ENCODE peak calls at places on chromosomes 12 and 14, in six cellular contexts. One of them, this sample, is unnamed.

GRCh38 chr14:104865631-104866441 is 768 bp downstream of the CEP170B start:
- DNase-seq in psoas muscle: peak; percentile 73
- DNase-seq in cardiac fibroblast: peak; percentile 75
- DNase-seq in LNCaP clone FGC: no peak
- DNase-seq in IMR-90: peak; percentile 67
- DNase-seq in AG04449: peak; percentile 3
- DNase-seq in this sample: peak; percentile 60

GRCh38 chr12:67633708-67634107 is 14.8 kb upstream of the DYRK2 start:
- DNase-seq in psoas muscle: no peak
- DNase-seq in cardiac fibroblast: no peak
- DNase-seq in LNCaP clone FGC: no peak
- DNase-seq in IMR-90: no peak
- DNase-seq in AG04449: no peak
- DNase-seq in this sample: no peak

GRCh38 chr14:85218982-85219381 is 311.0 kb upstream of the FLRT2 start:
- DNase-seq in psoas muscle: no peak
- DNase-seq in cardiac fibroblast: no peak
- DNase-seq in LNCaP clone FGC: no peak
- DNase-seq in IMR-90: no peak
- DNase-seq in AG04449: no peak
- DNase-seq in this sample: no peak

GRCh38 chr12:110379201-110379600 is 24.3 kb downstream of the ANAPC7 start:
- DNase-seq in psoas muscle: no peak
- DNase-seq in cardiac fibroblast: no peak
- DNase-seq in LNCaP clone FGC: no peak
- DNase-seq in IMR-90: no peak
- DNase-seq in AG04449: no peak
- DNase-seq in this sample: no peak

GRCh38 chr14:57560681-57561080 is 67.0 kb upstream of the CCDC198 start:
- DNase-seq in psoas muscle: no peak
- DNase-seq in cardiac fibroblast: no peak
- DNase-seq in LNCaP clone FGC: no peak
- DNase-seq in IMR-90: no peak
- DNase-seq in AG04449: no peak
- DNase-seq in this sample: no peak

GRCh38 chr12:114406326-114407033 is 536 bp upstream of the TBX5 start:
- DNase-seq in psoas muscle: no peak
- DNase-seq in cardiac fibroblast: peak; percentile 28
- DNase-seq in LNCaP clone FGC: no peak
- DNase-seq in IMR-90: peak; percentile 78
- DNase-seq in AG04449: no peak
- DNase-seq in this sample: no peak

GRCh38 chr14:29240046-29240445 is 473.5 kb downstream of the FOXG1 start:
- DNase-seq in psoas muscle: no peak
- DNase-seq in cardiac fibroblast: peak; percentile 96
- DNase-seq in LNCaP clone FGC: peak; percentile 83
- DNase-seq in IMR-90: peak; percentile 89
- DNase-seq in AG04449: no peak
- DNase-seq in this sample: peak; percentile 71

GRCh38 chr14:25911831-25912230 is 686.0 kb downstream of the NOVA1 start:
- DNase-seq in psoas muscle: no peak
- DNase-seq in cardiac fibroblast: no peak
- DNase-seq in LNCaP clone FGC: no peak
- DNase-seq in IMR-90: no peak
- DNase-seq in AG04449: no peak
- DNase-seq in this sample: no peak

GRCh38 chr12:81949721-81950120 is 190.6 kb upstream of the PPFIA2 start:
- DNase-seq in psoas muscle: no peak
- DNase-seq in cardiac fibroblast: no peak
- DNase-seq in LNCaP clone FGC: no peak
- DNase-seq in IMR-90: no peak
- DNase-seq in AG04449: no peak
- DNase-seq in this sample: no peak

GRCh38 chr12:121223283-121223946 is 13.5 kb downstream of the P2RX4 start:
- DNase-seq in psoas muscle: no peak
- DNase-seq in cardiac fibroblast: peak; percentile 22
- DNase-seq in LNCaP clone FGC: no peak
- DNase-seq in IMR-90: no peak
- DNase-seq in AG04449: no peak
- DNase-seq in this sample: peak; percentile 38

GRCh38 chr14:52678591-52678990 is 16.8 kb downstream of the ERO1A start:
- DNase-seq in psoas muscle: no peak
- DNase-seq in cardiac fibroblast: no peak
- DNase-seq in LNCaP clone FGC: no peak
- DNase-seq in IMR-90: no peak
- DNase-seq in AG04449: no peak
- DNase-seq in this sample: no peak

GRCh38 chr12:94145231-94145979 is 3.0 kb upstream of the PLXNC1 start:
- DNase-seq in psoas muscle: no peak
- DNase-seq in cardiac fibroblast: peak; percentile 65
- DNase-seq in LNCaP clone FGC: no peak
- DNase-seq in IMR-90: peak; percentile 55
- DNase-seq in AG04449: no peak
- DNase-seq in this sample: peak; percentile 80

GRCh38 chr12:7972734-7973488 is 36.9 kb upstream of the SLC2A3 start:
- DNase-seq in psoas muscle: no peak
- DNase-seq in cardiac fibroblast: no peak
- DNase-seq in LNCaP clone FGC: no peak
- DNase-seq in IMR-90: no peak
- DNase-seq in AG04449: no peak
- DNase-seq in this sample: no peak

GRCh38 chr14:71586131-71586893 is 345.9 kb upstream of the RGS6 start:
- DNase-seq in psoas muscle: peak; percentile 22
- DNase-seq in cardiac fibroblast: peak; percentile 63
- DNase-seq in LNCaP clone FGC: no peak
- DNase-seq in IMR-90: peak; percentile 59
- DNase-seq in AG04449: peak; percentile 19
- DNase-seq in this sample: peak; percentile 77

GRCh38 chr14:51552275-51552674 is 99.4 kb upstream of the FRMD6 start:
- DNase-seq in psoas muscle: no peak
- DNase-seq in cardiac fibroblast: no peak
- DNase-seq in LNCaP clone FGC: no peak
- DNase-seq in IMR-90: no peak
- DNase-seq in AG04449: no peak
- DNase-seq in this sample: no peak

GRCh38 chr12:105449406-105449805 is 118.9 kb downstream of the C12orf75 start:
- DNase-seq in psoas muscle: no peak
- DNase-seq in cardiac fibroblast: no peak
- DNase-seq in LNCaP clone FGC: no peak
- DNase-seq in IMR-90: no peak
- DNase-seq in AG04449: no peak
- DNase-seq in this sample: no peak

GRCh38 chr12:26573212-26573909 is 259.6 kb downstream of the ITPR2 start:
- DNase-seq in psoas muscle: no peak
- DNase-seq in cardiac fibroblast: no peak
- DNase-seq in LNCaP clone FGC: no peak
- DNase-seq in IMR-90: no peak
- DNase-seq in AG04449: no peak
- DNase-seq in this sample: no peak

GRCh38 chr12:121294151-121294889 is 2.2 kb downstream of the CAMKK2 start:
- DNase-seq in psoas muscle: no peak
- DNase-seq in cardiac fibroblast: no peak
- DNase-seq in LNCaP clone FGC: no peak
- DNase-seq in IMR-90: no peak
- DNase-seq in AG04449: no peak
- DNase-seq in this sample: no peak

GRCh38 chr12:94150483-94151225 is 2.3 kb downstream of the PLXNC1 start:
- DNase-seq in psoas muscle: no peak
- DNase-seq in cardiac fibroblast: no peak
- DNase-seq in LNCaP clone FGC: no peak
- DNase-seq in IMR-90: no peak
- DNase-seq in AG04449: no peak
- DNase-seq in this sample: no peak

GRCh38 chr12:116980083-116980482 is 69.3 kb downstream of the FBXW8 start:
- DNase-seq in psoas muscle: no peak
- DNase-seq in cardiac fibroblast: no peak
- DNase-seq in LNCaP clone FGC: peak; percentile 23
- DNase-seq in IMR-90: no peak
- DNase-seq in AG04449: no peak
- DNase-seq in this sample: no peak

GRCh38 chr12:47783821-47784819 is 11.1 kb downstream of the SLC48A1 start:
- DNase-seq in psoas muscle: no peak
- DNase-seq in cardiac fibroblast: no peak
- DNase-seq in LNCaP clone FGC: no peak
- DNase-seq in IMR-90: no peak
- DNase-seq in AG04449: no peak
- DNase-seq in this sample: no peak

GRCh38 chr12:79681008-79681590 is 9.7 kb downstream of the PAWR start:
- DNase-seq in psoas muscle: no peak
- DNase-seq in cardiac fibroblast: peak; percentile 77
- DNase-seq in LNCaP clone FGC: no peak
- DNase-seq in IMR-90: peak; percentile 83
- DNase-seq in AG04449: no peak
- DNase-seq in this sample: peak; percentile 80

GRCh38 chr12:98653866-98654493 is 8.9 kb downstream of the APAF1 start:
- DNase-seq in psoas muscle: no peak
- DNase-seq in cardiac fibroblast: peak; percentile 74
- DNase-seq in LNCaP clone FGC: peak; percentile 23
- DNase-seq in IMR-90: peak; percentile 70
- DNase-seq in AG04449: no peak
- DNase-seq in this sample: peak; percentile 85

GRCh38 chr12:96850676-96851075 is 56.4 kb upstream of the NEDD1 start:
- DNase-seq in psoas muscle: no peak
- DNase-seq in cardiac fibroblast: no peak
- DNase-seq in LNCaP clone FGC: no peak
- DNase-seq in IMR-90: no peak
- DNase-seq in AG04449: no peak
- DNase-seq in this sample: no peak

GRCh38 chr12:29730481-29730880 is 53.3 kb downstream of the TMTC1 start:
- DNase-seq in psoas muscle: no peak
- DNase-seq in cardiac fibroblast: no peak
- DNase-seq in LNCaP clone FGC: no peak
- DNase-seq in IMR-90: no peak
- DNase-seq in AG04449: no peak
- DNase-seq in this sample: no peak

GRCh38 chr12:108955225-108955835 is 65.5 kb downstream of the SVOP start:
- DNase-seq in psoas muscle: peak; percentile 27
- DNase-seq in cardiac fibroblast: peak; percentile 29
- DNase-seq in LNCaP clone FGC: no peak
- DNase-seq in IMR-90: no peak
- DNase-seq in AG04449: no peak
- DNase-seq in this sample: peak; percentile 34

GRCh38 chr12:42779186-42779859 is 189.8 kb upstream of the PRICKLE1 start:
- DNase-seq in psoas muscle: peak; percentile 25
- DNase-seq in cardiac fibroblast: peak; percentile 94
- DNase-seq in LNCaP clone FGC: no peak
- DNase-seq in IMR-90: peak; percentile 63
- DNase-seq in AG04449: no peak
- DNase-seq in this sample: peak; percentile 74

GRCh38 chr12:62673027-62673815 is 206.6 kb downstream of the MON2 start:
- DNase-seq in psoas muscle: no peak
- DNase-seq in cardiac fibroblast: no peak
- DNase-seq in LNCaP clone FGC: no peak
- DNase-seq in IMR-90: no peak
- DNase-seq in AG04449: no peak
- DNase-seq in this sample: no peak

GRCh38 chr14:86055512-86055911 is 525.6 kb downstream of the FLRT2 start:
- DNase-seq in psoas muscle: no peak
- DNase-seq in cardiac fibroblast: peak; percentile 4
- DNase-seq in LNCaP clone FGC: peak; percentile 27
- DNase-seq in IMR-90: peak; percentile 13
- DNase-seq in AG04449: no peak
- DNase-seq in this sample: peak; percentile 53

DNA sequence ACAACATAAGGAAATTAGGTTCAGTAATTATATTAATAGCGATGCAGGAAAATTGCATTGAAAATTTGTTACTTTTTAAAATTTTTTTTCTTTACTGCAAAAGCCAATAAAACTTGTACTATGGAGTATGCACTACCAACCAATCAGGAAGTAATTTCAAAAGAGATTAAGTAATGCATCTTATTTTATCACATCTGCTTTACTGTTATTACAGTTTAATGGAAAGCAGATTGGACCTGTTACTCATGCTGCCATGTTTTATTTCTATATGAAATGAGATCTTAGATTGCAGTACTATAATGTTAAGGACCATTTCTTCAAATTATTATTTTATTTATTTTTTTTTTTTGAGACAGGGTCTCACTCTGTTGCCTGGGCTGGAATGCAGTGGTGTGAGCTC is 1.7 kb upstream of the STRN3 start:
- DNase-seq in psoas muscle: no peak
- DNase-seq in cardiac fibroblast: no peak
- DNase-seq in LNCaP clone FGC: no peak
- DNase-seq in IMR-90: no peak
- DNase-seq in AG04449: no peak
- DNase-seq in this sample: no peak
- H3K4me3 ChIP-seq in psoas muscle: peak overlapping the region; percentile 98
- H3K4me3 ChIP-seq in cardiac fibroblast: no peak overlapping the region
- H3K4me3 ChIP-seq in LNCaP clone FGC: peak overlapping the region; percentile 79
- H3K4me3 ChIP-seq in IMR-90: no peak overlapping the region
- H3K4me3 ChIP-seq in AG04449: no peak overlapping the region
- H3K4me3 ChIP-seq in this sample: no peak overlapping the region

GRCh38 chr12:102413396-102413795 is 67.0 kb downstream of the IGF1 start:
- DNase-seq in psoas muscle: no peak
- DNase-seq in cardiac fibroblast: no peak
- DNase-seq in LNCaP clone FGC: no peak
- DNase-seq in IMR-90: no peak
- DNase-seq in AG04449: no peak
- DNase-seq in this sample: no peak
- TF ChIP-seq CTCF in psoas muscle: no peak
- TF ChIP-seq CTCF in cardiac fibroblast: no peak
- TF ChIP-seq CTCF in LNCaP clone FGC: no peak
- TF ChIP-seq CTCF in IMR-90: no peak
- TF ChIP-seq CTCF in AG04449: no peak
- TF ChIP-seq CTCF in this sample: no peak

GRCh38 chr14:93937519-93937918 is 10.4 kb downstream of the FAM181A start:
- DNase-seq in psoas muscle: peak; percentile 52
- DNase-seq in cardiac fibroblast: no peak
- DNase-seq in LNCaP clone FGC: peak; percentile 11
- DNase-seq in IMR-90: no peak
- DNase-seq in AG04449: no peak
- DNase-seq in this sample: no peak

GRCh38 chr14:93939304-93940229 is 12.4 kb downstream of the FAM181A start:
- DNase-seq in psoas muscle: peak; percentile 82
- DNase-seq in cardiac fibroblast: peak; percentile 69
- DNase-seq in LNCaP clone FGC: peak; percentile 22
- DNase-seq in IMR-90: peak; percentile 67
- DNase-seq in AG04449: no peak
- DNase-seq in this sample: peak; percentile 74

GRCh38 chr14:93936926-93937325 is 9.8 kb downstream of the FAM181A start:
- DNase-seq in psoas muscle: no peak
- DNase-seq in cardiac fibroblast: no peak
- DNase-seq in LNCaP clone FGC: no peak
- DNase-seq in IMR-90: no peak
- DNase-seq in AG04449: no peak
- DNase-seq in this sample: no peak

GRCh38 chr14:93940437-93940836 is 13.3 kb downstream of the FAM181A start:
- DNase-seq in psoas muscle: no peak
- DNase-seq in cardiac fibroblast: no peak
- DNase-seq in LNCaP clone FGC: no peak
- DNase-seq in IMR-90: no peak
- DNase-seq in AG04449: no peak
- DNase-seq in this sample: no peak

GRCh38 chr14:93938766-93939303 is 11.7 kb downstream of the FAM181A start:
- DNase-seq in psoas muscle: no peak
- DNase-seq in cardiac fibroblast: no peak
- DNase-seq in LNCaP clone FGC: no peak
- DNase-seq in IMR-90: no peak
- DNase-seq in AG04449: no peak
- DNase-seq in this sample: no peak
- H3K4me3 ChIP-seq in psoas muscle: no peak overlapping the region
- H3K4me3 ChIP-seq in cardiac fibroblast: no peak overlapping the region
- H3K4me3 ChIP-seq in LNCaP clone FGC: no peak overlapping the region
- H3K4me3 ChIP-seq in IMR-90: no peak overlapping the region
- H3K4me3 ChIP-seq in AG04449: peak overlapping the region; percentile 50
- H3K4me3 ChIP-seq in this sample: no peak overlapping the region

GRCh38 chr12:12017798-12018197 is 52.9 kb upstream of the BCL2L14 start:
- DNase-seq in psoas muscle: no peak
- DNase-seq in cardiac fibroblast: no peak
- DNase-seq in LNCaP clone FGC: no peak
- DNase-seq in IMR-90: no peak
- DNase-seq in AG04449: no peak
- DNase-seq in this sample: peak; percentile 32
- TF ChIP-seq CTCF in psoas muscle: peak; percentile 31
- TF ChIP-seq CTCF in cardiac fibroblast: no peak
- TF ChIP-seq CTCF in LNCaP clone FGC: peak; percentile 31
- TF ChIP-seq CTCF in IMR-90: peak; percentile 17
- TF ChIP-seq CTCF in AG04449: peak; percentile 9
- TF ChIP-seq CTCF in this sample: peak; percentile 62